ENCODE peak calls at places on chromosomes 1 and 21, in ten cellular contexts. One of them, this sample, is unnamed.

GRCh38 chr1:180211860-180212229 is 18.2 kb upstream of the LHX4 start:
- DNase-seq in tibial nerve: no peak
- DNase-seq in breast epithelium: no peak
- DNase-seq in omental fat pad: no peak
- DNase-seq in dorsolateral prefrontal cortex: no peak
- DNase-seq in WTC11: no peak
- DNase-seq in SK-N-SH: no peak
- DNase-seq in cardiac fibroblast: no peak
- DNase-seq in uterus: no peak
- DNase-seq in GM06990: no peak
- DNase-seq in this sample: no peak

GRCh38 chr21:43928230-43928607 is 63.2 kb downstream of the AGPAT3 start:
- DNase-seq in omental fat pad: no peak
- DNase-seq in uterus: no peak
- DNase-seq in cardiac fibroblast: no peak
- DNase-seq in WTC11: no peak
- DNase-seq in dorsolateral prefrontal cortex: no peak
- DNase-seq in SK-N-SH: no peak
- DNase-seq in GM06990: no peak
- DNase-seq in breast epithelium: no peak
- DNase-seq in tibial nerve: no peak
- DNase-seq in this sample: no peak

GRCh38 chr21:28337319-28337718 is 655.4 kb downstream of the LTN1 start:
- DNase-seq in uterus: no peak
- DNase-seq in cardiac fibroblast: peak
- DNase-seq in tibial nerve: no peak
- DNase-seq in omental fat pad: no peak
- DNase-seq in GM06990: no peak
- DNase-seq in WTC11: no peak
- DNase-seq in breast epithelium: no peak
- DNase-seq in dorsolateral prefrontal cortex: no peak
- DNase-seq in SK-N-SH: peak
- DNase-seq in this sample: no peak

GRCh38 chr21:42676799-42677198 is 23.4 kb downstream of the PDE9A start:
- DNase-seq in breast epithelium: no peak
- DNase-seq in cardiac fibroblast: no peak
- DNase-seq in omental fat pad: no peak
- DNase-seq in WTC11: no peak
- DNase-seq in SK-N-SH: no peak
- DNase-seq in uterus: no peak
- DNase-seq in tibial nerve: no peak
- DNase-seq in GM06990: no peak
- DNase-seq in dorsolateral prefrontal cortex: no peak
- DNase-seq in this sample: no peak

GRCh38 chr1:179128520-179128919 is 46.6 kb downstream of the TOR3A start:
- DNase-seq in GM06990: no peak
- DNase-seq in dorsolateral prefrontal cortex: no peak
- DNase-seq in SK-N-SH: no peak
- DNase-seq in uterus: no peak
- DNase-seq in breast epithelium: no peak
- DNase-seq in omental fat pad: no peak
- DNase-seq in cardiac fibroblast: no peak
- DNase-seq in WTC11: no peak
- DNase-seq in tibial nerve: no peak
- DNase-seq in this sample: no peak

GRCh38 chr1:94675373-94675772 is 133.8 kb upstream of the F3 start:
- DNase-seq in omental fat pad: no peak
- DNase-seq in breast epithelium: no peak
- DNase-seq in uterus: no peak
- DNase-seq in GM06990: no peak
- DNase-seq in tibial nerve: no peak
- DNase-seq in cardiac fibroblast: peak
- DNase-seq in SK-N-SH: no peak
- DNase-seq in WTC11: no peak
- DNase-seq in dorsolateral prefrontal cortex: no peak
- DNase-seq in this sample: no peak

GRCh38 chr1:26529405-26529654 is 231 bp upstream of the RPS6KA1 start:
- DNase-seq in dorsolateral prefrontal cortex: no peak
- DNase-seq in WTC11: no peak
- DNase-seq in omental fat pad: no peak
- DNase-seq in tibial nerve: no peak
- DNase-seq in SK-N-SH: no peak
- DNase-seq in uterus: no peak
- DNase-seq in GM06990: no peak
- DNase-seq in breast epithelium: no peak
- DNase-seq in cardiac fibroblast: no peak
- DNase-seq in this sample: no peak

GRCh38 chr1:2969870-2970291 is 51.4 kb upstream of the ACTRT2 start:
- DNase-seq in uterus: no peak
- DNase-seq in breast epithelium: no peak
- DNase-seq in omental fat pad: no peak
- DNase-seq in cardiac fibroblast: no peak
- DNase-seq in GM06990: no peak
- DNase-seq in tibial nerve: no peak
- DNase-seq in WTC11: no peak
- DNase-seq in SK-N-SH: no peak
- DNase-seq in dorsolateral prefrontal cortex: no peak
- DNase-seq in this sample: no peak

GRCh38 chr1:209513226-209513625 is 70.3 kb upstream of the CAMK1G start:
- DNase-seq in WTC11: no peak
- DNase-seq in dorsolateral prefrontal cortex: no peak
- DNase-seq in breast epithelium: no peak
- DNase-seq in omental fat pad: no peak
- DNase-seq in cardiac fibroblast: peak
- DNase-seq in uterus: no peak
- DNase-seq in GM06990: no peak
- DNase-seq in tibial nerve: no peak
- DNase-seq in SK-N-SH: peak
- DNase-seq in this sample: no peak

GRCh38 chr21:17793271-17793670 is 25.9 kb downstream of the C21orf91 start:
- DNase-seq in SK-N-SH: no peak
- DNase-seq in dorsolateral prefrontal cortex: no peak
- DNase-seq in WTC11: no peak
- DNase-seq in uterus: no peak
- DNase-seq in omental fat pad: no peak
- DNase-seq in cardiac fibroblast: no peak
- DNase-seq in breast epithelium: no peak
- DNase-seq in tibial nerve: no peak
- DNase-seq in GM06990: no peak
- DNase-seq in this sample: no peak

GRCh38 chr1:182101415-182102041 is 40.0 kb upstream of the ZNF648 start:
- DNase-seq in tibial nerve: no peak
- DNase-seq in breast epithelium: peak
- DNase-seq in dorsolateral prefrontal cortex: no peak
- DNase-seq in SK-N-SH: no peak
- DNase-seq in uterus: no peak
- DNase-seq in cardiac fibroblast: no peak
- DNase-seq in WTC11: peak
- DNase-seq in omental fat pad: no peak
- DNase-seq in GM06990: no peak
- DNase-seq in this sample: no peak

GRCh38 chr1:186487163-186487562 is 26.2 kb upstream of the PDC start:
- DNase-seq in SK-N-SH: no peak
- DNase-seq in WTC11: no peak
- DNase-seq in tibial nerve: no peak
- DNase-seq in breast epithelium: no peak
- DNase-seq in omental fat pad: no peak
- DNase-seq in uterus: no peak
- DNase-seq in cardiac fibroblast: peak
- DNase-seq in dorsolateral prefrontal cortex: no peak
- DNase-seq in GM06990: no peak
- DNase-seq in this sample: no peak

GRCh38 chr1:229843627-229844238 is 217.7 kb downstream of the URB2 start:
- DNase-seq in omental fat pad: no peak
- DNase-seq in WTC11: no peak
- DNase-seq in GM06990: no peak
- DNase-seq in SK-N-SH: no peak
- DNase-seq in uterus: peak
- DNase-seq in dorsolateral prefrontal cortex: no peak
- DNase-seq in tibial nerve: no peak
- DNase-seq in breast epithelium: no peak
- DNase-seq in cardiac fibroblast: peak
- DNase-seq in this sample: no peak

GRCh38 chr1:239418683-239419082 is 32.3 kb downstream of the CHRM3 start:
- DNase-seq in omental fat pad: no peak
- DNase-seq in tibial nerve: no peak
- DNase-seq in uterus: no peak
- DNase-seq in SK-N-SH: no peak
- DNase-seq in GM06990: no peak
- DNase-seq in breast epithelium: no peak
- DNase-seq in cardiac fibroblast: no peak
- DNase-seq in dorsolateral prefrontal cortex: no peak
- DNase-seq in WTC11: no peak
- DNase-seq in this sample: no peak

GRCh38 chr1:244863491-244864252 is 671 bp downstream of the HNRNPU start:
- DNase-seq in dorsolateral prefrontal cortex: peak
- DNase-seq in breast epithelium: peak
- DNase-seq in SK-N-SH: peak
- DNase-seq in WTC11: no peak
- DNase-seq in cardiac fibroblast: no peak
- DNase-seq in omental fat pad: no peak
- DNase-seq in uterus: no peak
- DNase-seq in tibial nerve: peak
- DNase-seq in GM06990: no peak
- DNase-seq in this sample: peak

GRCh38 chr1:37270639-37271038 is 203.7 kb upstream of the ZC3H12A start:
- DNase-seq in tibial nerve: no peak
- DNase-seq in WTC11: no peak
- DNase-seq in uterus: no peak
- DNase-seq in breast epithelium: no peak
- DNase-seq in SK-N-SH: no peak
- DNase-seq in cardiac fibroblast: no peak
- DNase-seq in GM06990: no peak
- DNase-seq in dorsolateral prefrontal cortex: no peak
- DNase-seq in omental fat pad: no peak
- DNase-seq in this sample: no peak

GRCh38 chr1:27122652-27123051 is 32.3 kb downstream of the SLC9A1 start:
- DNase-seq in breast epithelium: peak
- DNase-seq in dorsolateral prefrontal cortex: no peak
- DNase-seq in tibial nerve: no peak
- DNase-seq in WTC11: no peak
- DNase-seq in uterus: no peak
- DNase-seq in SK-N-SH: no peak
- DNase-seq in GM06990: no peak
- DNase-seq in omental fat pad: no peak
- DNase-seq in cardiac fibroblast: peak
- DNase-seq in this sample: no peak

DNA sequence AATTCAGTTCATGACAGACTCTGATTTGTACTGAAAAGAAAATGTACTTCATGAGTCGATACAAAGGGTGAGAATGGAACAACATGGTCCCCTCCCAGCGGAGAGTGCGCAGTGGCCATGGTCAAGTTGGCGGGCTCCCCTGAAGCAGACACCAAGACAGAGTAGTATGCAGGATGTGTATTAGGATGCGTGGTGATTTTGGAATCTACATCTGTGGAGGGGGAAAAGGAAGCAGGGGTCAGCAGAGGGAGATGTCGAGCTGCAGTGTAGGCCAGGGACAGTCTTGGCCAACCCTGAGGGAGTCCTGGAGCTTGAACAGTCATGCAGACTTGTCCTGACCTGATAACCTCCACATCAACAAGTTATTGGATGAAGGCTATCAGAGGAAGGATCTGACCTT is 481.0 kb downstream of the OMA1 start:
- DNase-seq in dorsolateral prefrontal cortex: no peak
- DNase-seq in GM06990: no peak
- DNase-seq in cardiac fibroblast: no peak
- DNase-seq in WTC11: peak
- DNase-seq in uterus: no peak
- DNase-seq in tibial nerve: no peak
- DNase-seq in breast epithelium: no peak
- DNase-seq in SK-N-SH: peak
- DNase-seq in omental fat pad: no peak
- DNase-seq in this sample: no peak
- TF ChIP-seq CTCF in dorsolateral prefrontal cortex: no peak
- TF ChIP-seq CTCF in GM06990: peak
- TF ChIP-seq CTCF in cardiac fibroblast: no peak
- TF ChIP-seq CTCF in WTC11: no peak
- TF ChIP-seq CTCF in uterus: no peak
- TF ChIP-seq CTCF in tibial nerve: no peak
- TF ChIP-seq CTCF in breast epithelium: no peak
- TF ChIP-seq CTCF in SK-N-SH: no peak
- TF ChIP-seq CTCF in omental fat pad: no peak
- TF ChIP-seq CTCF in this sample: no peak

GRCh38 chr1:174747613-174748012 is 252.1 kb upstream of the CACYBP start:
- DNase-seq in dorsolateral prefrontal cortex: no peak
- DNase-seq in tibial nerve: no peak
- DNase-seq in omental fat pad: no peak
- DNase-seq in breast epithelium: no peak
- DNase-seq in GM06990: no peak
- DNase-seq in SK-N-SH: no peak
- DNase-seq in cardiac fibroblast: no peak
- DNase-seq in WTC11: no peak
- DNase-seq in uterus: no peak
- DNase-seq in this sample: no peak
- TF ChIP-seq CTCF in dorsolateral prefrontal cortex: no peak
- TF ChIP-seq CTCF in tibial nerve: no peak
- TF ChIP-seq CTCF in omental fat pad: no peak
- TF ChIP-seq CTCF in breast epithelium: no peak
- TF ChIP-seq CTCF in GM06990: peak
- TF ChIP-seq CTCF in SK-N-SH: peak
- TF ChIP-seq CTCF in cardiac fibroblast: no peak
- TF ChIP-seq CTCF in WTC11: no peak
- TF ChIP-seq CTCF in uterus: no peak
- TF ChIP-seq CTCF in this sample: peak

GRCh38 chr1:18693256-18694098 is 62.8 kb downstream of the PAX7 start:
- DNase-seq in omental fat pad: no peak
- DNase-seq in breast epithelium: no peak
- DNase-seq in SK-N-SH: no peak
- DNase-seq in WTC11: peak
- DNase-seq in dorsolateral prefrontal cortex: no peak
- DNase-seq in GM06990: no peak
- DNase-seq in tibial nerve: no peak
- DNase-seq in uterus: no peak
- DNase-seq in cardiac fibroblast: no peak
- DNase-seq in this sample: no peak
- TF ChIP-seq CTCF in omental fat pad: no peak
- TF ChIP-seq CTCF in breast epithelium: no peak
- TF ChIP-seq CTCF in SK-N-SH: no peak
- TF ChIP-seq CTCF in WTC11: no peak
- TF ChIP-seq CTCF in dorsolateral prefrontal cortex: no peak
- TF ChIP-seq CTCF in GM06990: no peak
- TF ChIP-seq CTCF in tibial nerve: no peak
- TF ChIP-seq CTCF in uterus: no peak
- TF ChIP-seq CTCF in cardiac fibroblast: no peak
- TF ChIP-seq CTCF in this sample: no peak

DNA sequence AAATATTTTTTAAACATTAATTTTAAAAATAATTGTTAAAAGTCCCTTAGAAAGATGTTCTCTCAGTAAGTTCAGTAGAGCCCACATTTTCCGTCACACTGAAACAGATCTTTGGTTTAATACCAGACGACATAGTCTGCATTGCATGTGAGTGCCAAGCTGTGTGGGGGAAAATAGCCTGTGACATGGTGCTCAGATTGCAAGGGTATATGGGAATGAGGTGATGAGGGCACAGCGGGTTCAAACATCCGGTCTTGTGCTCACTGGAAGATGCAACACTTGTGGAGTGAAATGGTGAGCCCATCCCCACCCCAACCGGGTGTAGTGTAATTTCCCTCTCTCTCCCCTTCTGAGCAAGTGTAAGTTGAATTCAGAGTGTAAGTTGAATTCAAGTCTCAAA is 114.3 kb downstream of the PEX14 start:
- DNase-seq in breast epithelium: no peak
- DNase-seq in cardiac fibroblast: no peak
- DNase-seq in SK-N-SH: no peak
- DNase-seq in WTC11: no peak
- DNase-seq in dorsolateral prefrontal cortex: no peak
- DNase-seq in omental fat pad: no peak
- DNase-seq in GM06990: no peak
- DNase-seq in uterus: no peak
- DNase-seq in tibial nerve: no peak
- DNase-seq in this sample: no peak
- TF ChIP-seq CTCF in breast epithelium: no peak
- TF ChIP-seq CTCF in cardiac fibroblast: no peak
- TF ChIP-seq CTCF in SK-N-SH: no peak
- TF ChIP-seq CTCF in WTC11: no peak
- TF ChIP-seq CTCF in dorsolateral prefrontal cortex: no peak
- TF ChIP-seq CTCF in omental fat pad: no peak
- TF ChIP-seq CTCF in GM06990: no peak
- TF ChIP-seq CTCF in uterus: no peak
- TF ChIP-seq CTCF in tibial nerve: no peak
- TF ChIP-seq CTCF in this sample: no peak

This sample was measured in type B pancreatic cell.